ENCODE peak calls at places on chromosomes 4 and X, in eight cellular contexts. K is cardiac fibroblast, O is HFF-Myc, C is AG04449, M is lower leg skin, T is psoas muscle, R is IMR-90, B is heart right ventricle. D is an unnamed sample.

GRCh38 chr4:135418353-135418752 is 1216.8 kb upstream of the PABPC4L start:
- DNase-seq in C (no peak), T (no peak), R (peak), M (no peak), K (peak), O (no peak), B (no peak), D (peak)

GRCh38 chrX:52576946-52577345 is 60.1 kb upstream of the XAGE1B start:
- DNase-seq in T (no peak), C (no peak), R (no peak), B (no peak), K (no peak), O (no peak), M (no peak), D (peak)

GRCh38 chr4:17276821-17277220 is 235.1 kb downstream of the QDPR start:
- DNase-seq in B (peak), O (peak), R (peak), K (peak), T (no peak), C (no peak), M (no peak), D (no peak)

GRCh38 chr4:141922224-141922623 is 285.8 kb downstream of the IL15 start:
- DNase-seq in O (no peak), B (no peak), R (no peak), T (no peak), K (no peak), C (no peak), M (no peak), D (no peak)

GRCh38 chr4:107631568-107631967 is 88.5 kb downstream of the PAPSS1 start:
- DNase-seq in K (peak), O (no peak), R (no peak), M (no peak), T (no peak), C (no peak), B (peak), D (no peak)

GRCh38 chrX:111103246-111103645 is 7.3 kb downstream of the PAK3 start:
- DNase-seq in T (no peak), B (no peak), C (no peak), K (no peak), R (no peak), O (no peak), M (no peak), D (no peak)

GRCh38 chr4:16812041-16812440 is 86.4 kb downstream of the LDB2 start:
- DNase-seq in O (no peak), R (no peak), C (no peak), K (no peak), M (no peak), B (no peak), T (no peak), D (no peak)

GRCh38 chr4:137455647-137456321 is 76.5 kb downstream of the PCDH18 start:
- DNase-seq in M (no peak), O (no peak), B (no peak), K (no peak), C (no peak), R (no peak), T (no peak), D (no peak)

GRCh38 chrX:124300412-124300811 is 32.0 kb upstream of the TEX13D start:
- DNase-seq in K (no peak), C (no peak), T (no peak), M (no peak), B (no peak), R (no peak), O (no peak), D (no peak)

GRCh38 chr4:16722386-16722785 is 176.1 kb downstream of the LDB2 start:
- DNase-seq in K (no peak), R (no peak), C (no peak), T (no peak), M (no peak), O (no peak), B (no peak), D (peak)

GRCh38 chr4:56289934-56290333 is 97.4 kb downstream of the AASDH start:
- DNase-seq in C (no peak), R (no peak), B (no peak), O (no peak), T (no peak), K (peak), M (no peak), D (no peak)

GRCh38 chr4:123631699-123632098 is 235.1 kb downstream of the SPRY1 start:
- DNase-seq in O (no peak), B (no peak), R (peak), C (no peak), T (no peak), K (peak), M (no peak), D (peak)

GRCh38 chrX:153609917-153610833 is 11.2 kb upstream of the CCNQ start:
- DNase-seq in O (no peak), R (peak), C (no peak), M (peak), B (peak), T (peak), K (peak), D (peak)

GRCh38 chrX:112513154-112513553 is 166.6 kb downstream of the LHFPL1 start:
- DNase-seq in K (no peak), T (no peak), R (peak), O (no peak), M (no peak), B (no peak), C (peak), D (no peak)

GRCh38 chr4:37967749-37968148 is 7.6 kb downstream of the PTTG2 start:
- DNase-seq in C (no peak), B (no peak), R (peak), K (no peak), M (no peak), O (no peak), T (no peak), D (peak)

GRCh38 chr4:173529505-173530325 is at the start of gene HAND2:
- DNase-seq in M (no peak), C (no peak), O (peak), R (peak), K (peak), T (peak), B (peak), D (no peak)

GRCh38 chr4:95371457-95372179 is 177.2 kb downstream of the UNC5C start:
- DNase-seq in M (no peak), R (no peak), T (no peak), O (no peak), B (no peak), C (no peak), K (no peak), D (no peak)

GRCh38 chrX:46072776-46073175 is 472.4 kb downstream of the ZNF674 start:
- DNase-seq in B (no peak), M (no peak), C (no peak), O (no peak), T (no peak), K (no peak), R (no peak), D (no peak)

GRCh38 chrX:47483310-47484268 is 567 bp upstream of the ZNF41 start:
- DNase-seq in O (no peak), M (peak), K (peak), B (peak), C (no peak), T (peak), R (peak), D (peak)

GRCh38 chrX:7145454-7145853 is 2.1 kb upstream of the STS start:
- DNase-seq in T (no peak), M (no peak), B (no peak), O (no peak), C (no peak), R (peak), K (no peak), D (no peak)

GRCh38 chr4:1459664-1460511 is 53.6 kb upstream of the NKX1-1 start:
- DNase-seq in R (no peak), M (peak), K (no peak), C (no peak), T (no peak), O (no peak), B (no peak), D (no peak)

GRCh38 chrX:129718701-129719100 is 20.1 kb upstream of the XPNPEP2 start:
- DNase-seq in B (no peak), T (no peak), K (no peak), R (no peak), C (no peak), O (no peak), M (peak), D (no peak)

GRCh38 chr4:84673475-84674230 is 90.7 kb downstream of the CDS1 start:
- DNase-seq in B (no peak), T (no peak), R (peak), O (peak), M (no peak), K (peak), C (peak), D (peak)

GRCh38 chr4:170497105-170497504 is 407.3 kb upstream of the AADAT start:
- DNase-seq in O (no peak), R (no peak), M (no peak), B (no peak), K (no peak), T (no peak), C (no peak), D (peak)

GRCh38 chrX:100648601-100649417 is 4.8 kb downstream of the SRPX2 start:
- DNase-seq in M (no peak), R (peak), K (peak), C (no peak), B (peak), T (peak), O (peak), D (peak)

GRCh38 chr4:40070387-40070786 is 13.7 kb downstream of the N4BP2 start:
- DNase-seq in M (no peak), R (no peak), K (no peak), C (no peak), T (no peak), O (no peak), B (no peak), D (no peak)

GRCh38 chr4:48939785-48940184 is 33.2 kb upstream of the OCIAD2 start:
- DNase-seq in O (peak), R (peak), T (no peak), K (peak), C (peak), B (peak), M (no peak), D (peak)

GRCh38 chrX:79080131-79080530 is 64.4 kb upstream of the GPR174 start:
- DNase-seq in B (no peak), C (no peak), M (no peak), T (no peak), O (no peak), R (no peak), K (peak), D (no peak)

GRCh38 chrX:41906515-41907165 is 16.7 kb downstream of the CASK start:
- DNase-seq in K (no peak), M (no peak), B (no peak), R (no peak), C (no peak), T (no peak), O (no peak), D (peak)

GRCh38 chr4:6030679-6031078 is 12.4 kb upstream of the C4orf50 start:
- DNase-seq in R (no peak), O (no peak), K (no peak), C (no peak), T (no peak), M (no peak), B (no peak), D (no peak)

GRCh38 chr4:2621419-2621818 is 85.0 kb downstream of the FAM193A start:
- DNase-seq in B (no peak), M (peak), K (no peak), C (no peak), R (no peak), T (no peak), O (no peak), D (no peak)

GRCh38 chr4:145178740-145179139 is 1.6 kb downstream of the OTUD4 start:
- DNase-seq in T (no peak), M (no peak), B (no peak), C (no peak), O (no peak), R (no peak), K (no peak), D (no peak)

GRCh38 chr4:24686866-24687672 is 102.7 kb upstream of the DHX15 start:
- DNase-seq in M (no peak), T (no peak), B (no peak), O (no peak), C (no peak), K (no peak), R (no peak), D (peak)

GRCh38 chr4:23717528-23718248 is 172.2 kb downstream of the PPARGC1A start:
- DNase-seq in K (peak), R (peak), O (no peak), C (no peak), M (no peak), T (no peak), B (no peak), D (peak)

GRCh38 chr4:116953947-116954346 is 131.4 kb downstream of the TRAM1L1 start:
- DNase-seq in O (no peak), B (no peak), M (no peak), R (no peak), T (no peak), K (no peak), C (no peak), D (no peak)

GRCh38 chr4:703336-704197 is 2.1 kb upstream of the PCGF3 start:
- DNase-seq in K (no peak), C (no peak), M (no peak), B (no peak), T (peak), R (no peak), O (no peak), D (no peak)

GRCh38 chrX:44953734-44954502 is 80.9 kb downstream of the KDM6A start:
- DNase-seq in O (no peak), C (no peak), K (no peak), B (no peak), R (no peak), T (no peak), M (no peak), D (peak)

GRCh38 chrX:44949125-44949524 is 76.1 kb downstream of the KDM6A start:
- DNase-seq in B (no peak), T (no peak), R (no peak), K (no peak), C (no peak), O (no peak), M (no peak), D (no peak)

GRCh38 chrX:44952329-44953027 is 79.5 kb downstream of the KDM6A start:
- DNase-seq in T (no peak), M (no peak), C (no peak), O (no peak), R (no peak), K (no peak), B (no peak), D (no peak)

GRCh38 chrX:44954562-44954961 is 81.6 kb downstream of the KDM6A start:
- DNase-seq in B (no peak), R (no peak), M (no peak), T (no peak), K (no peak), O (no peak), C (no peak), D (peak)

GRCh38 chrX:44951572-44952067 is 78.6 kb downstream of the KDM6A start:
- DNase-seq in R (no peak), O (no peak), M (no peak), T (no peak), C (no peak), B (no peak), K (no peak), D (no peak)
- H3K4me3 ChIP-seq in R (no peak), O (no peak), M (no peak), T (no peak), C (no peak), B (no peak), K (no peak), D (no peak)

GRCh38 chr4:36260714-36261113 is 16.4 kb upstream of the ARAP2 start:
- DNase-seq in M (no peak), B (no peak), T (no peak), K (no peak), O (no peak), R (no peak), C (no peak), D (no peak)

GRCh38 chr4:36251983-36252382 is 7.7 kb upstream of the ARAP2 start:
- DNase-seq in B (no peak), K (no peak), O (no peak), R (no peak), T (no peak), C (no peak), M (no peak), D (no peak)

GRCh38 chr4:36256398-36256828 is 12.1 kb upstream of the ARAP2 start:
- DNase-seq in R (no peak), C (no peak), M (no peak), O (no peak), T (peak), B (peak), K (no peak), D (no peak)

GRCh38 chr4:36254355-36254754 is 10.0 kb upstream of the ARAP2 start:
- DNase-seq in M (no peak), O (no peak), K (no peak), B (no peak), R (no peak), T (no peak), C (no peak), D (no peak)

GRCh38 chr4:36255575-36255974 is 11.3 kb upstream of the ARAP2 start:
- DNase-seq in T (no peak), M (no peak), B (no peak), C (no peak), O (no peak), R (no peak), K (no peak), D (no peak)
- H3K4me3 ChIP-seq in T (no peak), M (no peak), B (no peak), C (no peak), O (no peak), R (no peak), K (no peak), D (no peak)

DNA sequence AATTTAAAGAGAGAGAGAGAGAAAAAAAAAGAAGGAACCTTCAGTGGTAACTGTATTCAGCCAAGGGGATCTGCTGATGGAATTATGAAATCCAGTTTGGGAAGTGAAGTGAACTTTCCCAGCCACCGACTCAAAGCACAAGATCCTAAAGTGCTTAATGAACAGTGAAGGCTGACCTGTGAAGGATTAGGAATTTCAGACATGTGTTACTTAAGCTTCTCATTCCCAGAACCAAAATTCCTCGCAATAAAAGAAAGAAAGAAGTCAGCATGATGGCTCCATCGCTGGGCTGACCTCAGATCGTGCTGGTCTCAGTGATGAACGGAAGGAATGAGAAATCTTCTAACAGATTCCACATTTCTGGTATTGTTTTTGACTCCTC is 135.2 kb downstream of the ARSF start:
- DNase-seq in M (no peak), T (no peak), R (peak), B (no peak), O (no peak), K (peak), C (peak), D (no peak)
- H3K4me3 ChIP-seq in M (no peak), T (no peak), R (peak), B (no peak), O (no peak), K (no peak), C (no peak), D (no peak)

DNA sequence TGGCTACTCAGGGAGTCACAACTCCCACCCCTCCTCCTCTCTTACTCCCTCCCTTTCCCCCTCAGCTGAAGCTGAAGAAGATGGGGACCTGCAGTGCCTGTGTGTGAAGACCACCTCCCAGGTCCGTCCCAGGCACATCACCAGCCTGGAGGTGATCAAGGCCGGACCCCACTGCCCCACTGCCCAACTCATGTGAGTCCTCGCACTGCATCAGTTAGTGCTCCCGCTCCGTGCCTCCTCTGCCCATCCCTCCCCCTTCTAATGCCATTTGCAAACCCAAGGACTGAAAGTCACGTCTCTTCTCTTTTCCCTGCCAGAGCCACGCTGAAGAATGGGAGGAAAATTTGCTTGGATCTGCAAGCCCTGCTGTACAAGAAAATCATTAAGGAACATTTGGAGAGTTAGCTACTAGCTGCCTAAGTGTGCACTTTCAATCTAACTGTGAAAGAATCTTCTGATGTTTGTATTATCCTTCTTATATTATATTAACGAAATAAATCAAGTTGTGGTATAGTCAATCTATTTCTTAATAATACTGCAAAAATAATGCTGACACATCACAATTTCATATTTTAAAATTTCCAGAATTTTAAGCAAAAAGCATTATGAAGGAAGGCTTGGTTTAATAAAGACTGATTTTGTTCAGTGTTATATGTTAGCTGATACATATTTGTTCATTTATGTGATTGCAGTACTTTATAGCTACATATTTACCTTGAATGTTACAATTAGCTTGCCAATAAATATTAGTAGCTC is 800 bp downstream of the PF4V1 start:
- DNase-seq in M (no peak), B (no peak), K (no peak), R (no peak), T (no peak), O (no peak), C (no peak), D (no peak)
- H3K4me3 ChIP-seq in M (no peak), B (no peak), K (no peak), R (no peak), T (no peak), O (peak), C (no peak), D (no peak)